ENCODE peak calls at places on chromosomes 5 and 9, in five cellular contexts. One of them, this sample, is unnamed.

GRCh38 chr5:10844016-10844415 is 83.0 kb upstream of the DAP start:
- DNase-seq in HCEC 1CT: no peak
- DNase-seq in Peyer's patch: no peak
- DNase-seq in CD8-positive, alpha-beta memory T cell: no peak
- DNase-seq in T-helper 2 cell: no peak
- DNase-seq in this sample: no peak

GRCh38 chr5:10724799-10725507 is 36.1 kb downstream of the DAP start:
- DNase-seq in HCEC 1CT: peak
- DNase-seq in Peyer's patch: no peak
- DNase-seq in CD8-positive, alpha-beta memory T cell: no peak
- DNase-seq in T-helper 2 cell: no peak
- DNase-seq in this sample: peak

GRCh38 chr5:176787676-176788075 is 22.7 kb upstream of the UNC5A start:
- DNase-seq in HCEC 1CT: no peak
- DNase-seq in Peyer's patch: no peak
- DNase-seq in CD8-positive, alpha-beta memory T cell: peak
- DNase-seq in T-helper 2 cell: no peak
- DNase-seq in this sample: no peak

GRCh38 chr5:159975462-159976019 is 33.4 kb upstream of the TTC1 start:
- DNase-seq in HCEC 1CT: peak
- DNase-seq in Peyer's patch: no peak
- DNase-seq in CD8-positive, alpha-beta memory T cell: no peak
- DNase-seq in T-helper 2 cell: no peak
- DNase-seq in this sample: peak

GRCh38 chr9:19689324-19690087 is 99.3 kb downstream of the SLC24A2 start:
- DNase-seq in HCEC 1CT: peak
- DNase-seq in Peyer's patch: no peak
- DNase-seq in CD8-positive, alpha-beta memory T cell: no peak
- DNase-seq in T-helper 2 cell: no peak
- DNase-seq in this sample: no peak

GRCh38 chr5:51821697-51822096 is 438.4 kb downstream of the ISL1 start:
- DNase-seq in HCEC 1CT: no peak
- DNase-seq in Peyer's patch: no peak
- DNase-seq in CD8-positive, alpha-beta memory T cell: no peak
- DNase-seq in T-helper 2 cell: no peak
- DNase-seq in this sample: no peak

GRCh38 chr9:98201749-98202148 is 9.3 kb upstream of the CORO2A start:
- DNase-seq in HCEC 1CT: no peak
- DNase-seq in Peyer's patch: no peak
- DNase-seq in CD8-positive, alpha-beta memory T cell: no peak
- DNase-seq in T-helper 2 cell: no peak
- DNase-seq in this sample: no peak

GRCh38 chr5:79971156-79971555 is 19.9 kb downstream of the MTX3 start:
- DNase-seq in HCEC 1CT: peak
- DNase-seq in Peyer's patch: no peak
- DNase-seq in CD8-positive, alpha-beta memory T cell: no peak
- DNase-seq in T-helper 2 cell: no peak
- DNase-seq in this sample: no peak

GRCh38 chr9:135394131-135394530 is 85.5 kb upstream of the PPP1R26 start:
- DNase-seq in HCEC 1CT: no peak
- DNase-seq in Peyer's patch: no peak
- DNase-seq in CD8-positive, alpha-beta memory T cell: no peak
- DNase-seq in T-helper 2 cell: no peak
- DNase-seq in this sample: no peak

GRCh38 chr9:136481558-136481957 is 1.3 kb downstream of the SEC16A start:
- DNase-seq in HCEC 1CT: no peak
- DNase-seq in Peyer's patch: no peak
- DNase-seq in CD8-positive, alpha-beta memory T cell: no peak
- DNase-seq in T-helper 2 cell: no peak
- DNase-seq in this sample: no peak

GRCh38 chr9:74463825-74464224 is 33.3 kb upstream of the RORB start:
- DNase-seq in HCEC 1CT: no peak
- DNase-seq in Peyer's patch: no peak
- DNase-seq in CD8-positive, alpha-beta memory T cell: no peak
- DNase-seq in T-helper 2 cell: no peak
- DNase-seq in this sample: no peak

GRCh38 chr5:137960819-137961218 is 71.6 kb downstream of the PKD2L2 start:
- DNase-seq in HCEC 1CT: no peak
- DNase-seq in Peyer's patch: no peak
- DNase-seq in CD8-positive, alpha-beta memory T cell: no peak
- DNase-seq in T-helper 2 cell: no peak
- DNase-seq in this sample: no peak

GRCh38 chr9:78590068-78590467 is 293.1 kb downstream of the PSAT1 start:
- DNase-seq in HCEC 1CT: peak
- DNase-seq in Peyer's patch: no peak
- DNase-seq in CD8-positive, alpha-beta memory T cell: no peak
- DNase-seq in T-helper 2 cell: no peak
- DNase-seq in this sample: no peak

GRCh38 chr5:966941-967340 is 41.7 kb upstream of the NKD2 start:
- DNase-seq in HCEC 1CT: no peak
- DNase-seq in Peyer's patch: no peak
- DNase-seq in CD8-positive, alpha-beta memory T cell: no peak
- DNase-seq in T-helper 2 cell: no peak
- DNase-seq in this sample: no peak

GRCh38 chr9:3477236-3477834 is 48.5 kb downstream of the RFX3 start:
- DNase-seq in HCEC 1CT: no peak
- DNase-seq in Peyer's patch: no peak
- DNase-seq in CD8-positive, alpha-beta memory T cell: no peak
- DNase-seq in T-helper 2 cell: no peak
- DNase-seq in this sample: no peak

GRCh38 chr5:168314735-168315411 is 23.4 kb downstream of the WWC1 start:
- DNase-seq in HCEC 1CT: peak
- DNase-seq in Peyer's patch: peak
- DNase-seq in CD8-positive, alpha-beta memory T cell: no peak
- DNase-seq in T-helper 2 cell: no peak
- DNase-seq in this sample: peak

GRCh38 chr5:135759149-135759784 is 75.2 kb upstream of the SLC25A48 start:
- DNase-seq in HCEC 1CT: no peak
- DNase-seq in Peyer's patch: no peak
- DNase-seq in CD8-positive, alpha-beta memory T cell: no peak
- DNase-seq in T-helper 2 cell: no peak
- DNase-seq in this sample: no peak

GRCh38 chr9:120873512-120873911 is 3.5 kb downstream of the PHF19 start:
- DNase-seq in HCEC 1CT: peak
- DNase-seq in Peyer's patch: no peak
- DNase-seq in CD8-positive, alpha-beta memory T cell: peak
- DNase-seq in T-helper 2 cell: no peak
- DNase-seq in this sample: no peak

GRCh38 chr5:79133121-79133656 is 21.6 kb downstream of the BHMT start:
- DNase-seq in HCEC 1CT: peak
- DNase-seq in Peyer's patch: no peak
- DNase-seq in CD8-positive, alpha-beta memory T cell: no peak
- DNase-seq in T-helper 2 cell: no peak
- DNase-seq in this sample: peak

GRCh38 chr9:13974891-13975290 is 339.1 kb downstream of the NFIB start:
- DNase-seq in HCEC 1CT: no peak
- DNase-seq in Peyer's patch: no peak
- DNase-seq in CD8-positive, alpha-beta memory T cell: no peak
- DNase-seq in T-helper 2 cell: no peak
- DNase-seq in this sample: no peak

GRCh38 chr9:112487799-112488345 is 1.2 kb downstream of the KIAA1958 start:
- DNase-seq in HCEC 1CT: no peak
- DNase-seq in Peyer's patch: no peak
- DNase-seq in CD8-positive, alpha-beta memory T cell: no peak
- DNase-seq in T-helper 2 cell: no peak
- DNase-seq in this sample: no peak

GRCh38 chr9:137449931-137450537 is 8.9 kb upstream of the ENTPD8 start:
- DNase-seq in HCEC 1CT: no peak
- DNase-seq in Peyer's patch: no peak
- DNase-seq in CD8-positive, alpha-beta memory T cell: peak
- DNase-seq in T-helper 2 cell: peak
- DNase-seq in this sample: no peak

GRCh38 chr9:33465596-33466564 is 7.8 kb downstream of the NOL6 start:
- DNase-seq in HCEC 1CT: no peak
- DNase-seq in Peyer's patch: peak
- DNase-seq in CD8-positive, alpha-beta memory T cell: peak
- DNase-seq in T-helper 2 cell: no peak
- DNase-seq in this sample: no peak

GRCh38 chr5:2130361-2130760 is 247.6 kb upstream of the IRX4 start:
- DNase-seq in HCEC 1CT: no peak
- DNase-seq in Peyer's patch: peak
- DNase-seq in CD8-positive, alpha-beta memory T cell: no peak
- DNase-seq in T-helper 2 cell: no peak
- DNase-seq in this sample: no peak

GRCh38 chr5:176863041-176863764 is 35.9 kb downstream of the HK3 start:
- DNase-seq in HCEC 1CT: no peak
- DNase-seq in Peyer's patch: no peak
- DNase-seq in CD8-positive, alpha-beta memory T cell: no peak
- DNase-seq in T-helper 2 cell: no peak
- DNase-seq in this sample: no peak

GRCh38 chr9:105330201-105330600 is 85.8 kb downstream of the SLC44A1 start:
- DNase-seq in HCEC 1CT: no peak
- DNase-seq in Peyer's patch: no peak
- DNase-seq in CD8-positive, alpha-beta memory T cell: no peak
- DNase-seq in T-helper 2 cell: no peak
- DNase-seq in this sample: no peak

GRCh38 chr5:179308563-179309382 is 36.5 kb downstream of the ADAMTS2 start:
- DNase-seq in HCEC 1CT: no peak
- DNase-seq in Peyer's patch: no peak
- DNase-seq in CD8-positive, alpha-beta memory T cell: peak
- DNase-seq in T-helper 2 cell: no peak
- DNase-seq in this sample: no peak

GRCh38 chr5:153066281-153066680 is 424.2 kb upstream of the GRIA1 start:
- DNase-seq in HCEC 1CT: no peak
- DNase-seq in Peyer's patch: no peak
- DNase-seq in CD8-positive, alpha-beta memory T cell: no peak
- DNase-seq in T-helper 2 cell: no peak
- DNase-seq in this sample: no peak

GRCh38 chr5:14204785-14205321 is 61.7 kb downstream of the TRIO start:
- DNase-seq in HCEC 1CT: peak
- DNase-seq in Peyer's patch: peak
- DNase-seq in CD8-positive, alpha-beta memory T cell: no peak
- DNase-seq in T-helper 2 cell: no peak
- DNase-seq in this sample: no peak

GRCh38 chr9:33329996-33330395 is 39.7 kb downstream of the NFX1 start:
- DNase-seq in HCEC 1CT: peak
- DNase-seq in Peyer's patch: peak
- DNase-seq in CD8-positive, alpha-beta memory T cell: no peak
- DNase-seq in T-helper 2 cell: no peak
- DNase-seq in this sample: peak

GRCh38 chr5:68460147-68460760 is 244.7 kb downstream of the PIK3R1 start:
- DNase-seq in HCEC 1CT: peak
- DNase-seq in Peyer's patch: peak
- DNase-seq in CD8-positive, alpha-beta memory T cell: peak
- DNase-seq in T-helper 2 cell: no peak
- DNase-seq in this sample: no peak

GRCh38 chr5:98568336-98568735 is 205.1 kb upstream of the RGMB start:
- DNase-seq in HCEC 1CT: peak
- DNase-seq in Peyer's patch: no peak
- DNase-seq in CD8-positive, alpha-beta memory T cell: no peak
- DNase-seq in T-helper 2 cell: no peak
- DNase-seq in this sample: no peak

GRCh38 chr5:168624850-168625357 is 45.7 kb upstream of the PANK3 start:
- DNase-seq in HCEC 1CT: no peak
- DNase-seq in Peyer's patch: no peak
- DNase-seq in CD8-positive, alpha-beta memory T cell: no peak
- DNase-seq in T-helper 2 cell: no peak
- DNase-seq in this sample: no peak

GRCh38 chr5:125812631-125813030 is 610.6 kb upstream of the GRAMD2B start:
- DNase-seq in HCEC 1CT: no peak
- DNase-seq in Peyer's patch: no peak
- DNase-seq in CD8-positive, alpha-beta memory T cell: no peak
- DNase-seq in T-helper 2 cell: no peak
- DNase-seq in this sample: no peak

This sample was measured in HS-27A.